ENCODE peak calls at places on chromosomes 16 and 17, in six cellular contexts. Z, X, E, M, D and R are unnamed samples.
A peak's percentile ranks its signal among the peaks of the same experiment; 100 is the strongest.

GRCh38 chr17:80719449-80719848 is 174.8 kb downstream of the RPTOR start:
- DNase-seq in X (no peak), Z (no peak), D (no peak), E (no peak), M (no peak), R (no peak)

GRCh38 chr17:43950554-43950953 is 3.2 kb downstream of the PYY start:
- DNase-seq in M (no peak), E (no peak), X (no peak), D (no peak), Z (no peak), R (no peak)

GRCh38 chr16:23678430-23679273 is at the start of gene PLK1:
- DNase-seq in X (peak; percentile 92), E (peak; percentile 93), D (peak; percentile 72), Z (peak; percentile 72), M (peak; percentile 79), R (peak; percentile 79)

GRCh38 chr17:35167046-35167445 is 19.4 kb downstream of the UNC45B start:
- DNase-seq in E (no peak), D (no peak), X (no peak), Z (no peak), M (peak; percentile 20), R (no peak)

GRCh38 chr16:12321363-12321762 is 344.8 kb downstream of the SNX29 start:
- DNase-seq in X (no peak), Z (no peak), D (no peak), M (no peak), E (no peak), R (no peak)

GRCh38 chr16:27402964-27403600 is 1.1 kb downstream of the IL21R start:
- DNase-seq in Z (no peak), X (no peak), E (no peak), D (no peak), M (no peak), R (no peak)

GRCh38 chr16:24580665-24581064 is 41.3 kb downstream of the RBBP6 start:
- DNase-seq in E (no peak), M (no peak), D (no peak), Z (no peak), X (no peak), R (no peak)

GRCh38 chr16:52963471-52963870 is 89.2 kb downstream of the CHD9NB start:
- DNase-seq in D (no peak), X (no peak), E (no peak), Z (no peak), M (no peak), R (no peak)

GRCh38 chr17:78839173-78839761 is 1.3 kb downstream of the USP36 start:
- DNase-seq in X (no peak), E (no peak), D (no peak), M (no peak), Z (no peak), R (no peak)

GRCh38 chr17:78839762-78840529 is 668 bp downstream of the USP36 start:
- DNase-seq in D (peak; percentile 65), X (no peak), Z (no peak), E (peak; percentile 51), M (peak; percentile 79), R (no peak)

GRCh38 chr17:10739341-10739905 is 9.6 kb upstream of the TMEM220 start:
- DNase-seq in X (no peak), D (peak; percentile 7), E (no peak), Z (no peak), M (peak; percentile 52), R (no peak)

GRCh38 chr17:45228985-45229517 is 7.4 kb downstream of the FMNL1 start:
- DNase-seq in E (peak; percentile 85), X (peak; percentile 97), Z (no peak), D (peak; percentile 68), M (peak; percentile 96), R (peak; percentile 88)

GRCh38 chr17:41734139-41734948 is at the start of gene HAP1:
- DNase-seq in X (no peak), E (no peak), D (peak; percentile 39), M (no peak), Z (no peak), R (no peak)

GRCh38 chr16:88527186-88527936 is 42.8 kb upstream of the ZC3H18 start:
- DNase-seq in X (peak; percentile 90), M (peak; percentile 84), Z (peak; percentile 70), E (peak; percentile 93), D (peak; percentile 68), R (peak; percentile 64)

GRCh38 chr16:27993587-27993986 is 69.9 kb downstream of the GSG1L start:
- DNase-seq in X (peak; percentile 3), E (no peak), M (no peak), D (no peak), Z (no peak), R (no peak)

GRCh38 chr16:67993207-67994036 is 5.9 kb downstream of the DPEP2 start:
- DNase-seq in D (peak; percentile 75), Z (peak; percentile 68), E (peak; percentile 82), M (peak; percentile 90), X (peak; percentile 97), R (peak; percentile 85)

GRCh38 chr17:3610523-3610922 is 1.3 kb upstream of the TRPV1 start:
- DNase-seq in D (no peak), Z (no peak), M (no peak), X (no peak), E (no peak), R (peak; percentile 43)

DNA sequence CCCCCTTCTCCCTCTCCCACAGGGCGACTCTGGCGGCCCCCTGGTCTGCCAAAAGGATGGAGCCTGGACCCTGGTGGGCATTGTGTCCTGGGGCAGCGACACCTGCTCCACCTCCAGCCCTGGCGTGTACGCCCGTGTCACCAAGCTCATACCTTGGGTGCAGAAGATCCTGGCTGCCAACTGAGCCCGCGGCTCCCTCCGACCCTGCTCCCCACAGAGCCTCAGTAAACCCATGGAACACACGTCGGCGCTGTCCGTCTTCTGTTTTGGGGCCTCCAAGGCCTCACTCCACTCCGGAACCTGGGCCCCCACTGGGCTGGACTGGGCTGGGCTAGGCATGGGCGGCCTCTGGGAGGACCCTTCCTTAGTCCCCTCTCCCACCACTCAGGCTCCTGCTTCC is 5.9 kb downstream of the CTRB1 start:
- DNase-seq in D (no peak), M (no peak), Z (no peak), X (peak; percentile 72), E (no peak), R (peak; percentile 56)
- TF ChIP-seq POLR2A in D (no peak), M (no peak), Z (no peak), X (no peak), E (no peak), R (no peak)

DNA sequence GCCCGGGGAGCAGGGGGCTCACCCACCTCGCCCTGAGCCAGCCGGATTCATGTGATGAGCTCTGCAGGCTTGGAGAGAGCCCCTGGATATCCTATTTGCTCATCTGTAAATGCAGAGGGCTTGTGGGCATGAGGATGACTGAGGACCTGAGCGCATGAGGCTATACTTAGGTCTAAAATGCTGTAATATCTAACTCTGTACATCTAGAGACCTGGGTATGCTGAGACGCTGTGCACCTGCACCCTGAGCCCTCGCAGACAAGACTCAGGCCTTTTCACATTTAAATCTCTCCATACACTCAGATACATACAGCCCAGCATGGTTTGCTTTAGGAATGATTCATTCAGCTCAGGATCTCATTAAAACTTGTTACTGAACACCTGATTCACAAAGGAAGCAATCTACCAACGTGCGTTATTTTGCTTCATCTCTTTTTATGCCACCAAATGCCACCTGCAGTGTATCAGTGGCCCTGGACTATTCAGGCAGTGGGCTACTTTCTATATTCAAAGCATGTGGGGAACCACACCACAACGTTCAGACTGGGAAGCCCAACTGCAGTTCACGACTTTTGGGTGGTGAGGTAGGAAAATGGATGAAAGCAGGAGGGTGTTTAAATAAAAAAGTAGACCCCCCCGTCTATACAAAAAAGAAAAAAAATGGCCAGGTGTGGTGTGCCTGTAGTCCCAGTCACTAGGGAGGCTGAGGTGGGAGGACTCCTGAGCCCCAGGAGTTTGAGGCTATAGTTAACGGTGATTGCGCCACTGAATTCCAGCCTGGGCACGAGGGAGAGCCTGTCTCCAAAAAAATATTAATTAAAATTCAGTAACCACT is 12.0 kb downstream of the USP7 start:
- DNase-seq in Z (no peak), X (no peak), E (no peak), M (no peak), D (no peak), R (no peak)
- TF ChIP-seq POLR2A in Z (no peak), X (no peak), E (no peak), M (no peak), D (no peak), R (no peak)

GRCh38 chr17:73192894-73193701 is at the start of gene COG1:
- DNase-seq in Z (peak; percentile 85), D (peak; percentile 88), E (peak; percentile 94), X (peak; percentile 97), M (peak; percentile 93), R (peak; percentile 86)
- TF ChIP-seq POLR2A in Z (no peak), D (no peak), E (peak; percentile 57), X (peak; percentile 13), M (no peak), R (peak; percentile 57)

GRCh38 chr17:53740312-53740711 is 82.4 kb upstream of the KIF2B start:
- DNase-seq in E (no peak), Z (no peak), X (no peak), M (no peak), D (no peak), R (no peak)
- TF ChIP-seq POLR2A in E (no peak), Z (no peak), X (no peak), M (no peak), D (no peak), R (no peak)

GRCh38 chr17:49835472-49835871 is 12.4 kb downstream of the TAC4 start:
- DNase-seq in D (no peak), M (no peak), Z (no peak), E (no peak), X (no peak), R (no peak)
- TF ChIP-seq POLR2A in D (no peak), M (no peak), Z (no peak), E (no peak), X (no peak), R (no peak)

DNA sequence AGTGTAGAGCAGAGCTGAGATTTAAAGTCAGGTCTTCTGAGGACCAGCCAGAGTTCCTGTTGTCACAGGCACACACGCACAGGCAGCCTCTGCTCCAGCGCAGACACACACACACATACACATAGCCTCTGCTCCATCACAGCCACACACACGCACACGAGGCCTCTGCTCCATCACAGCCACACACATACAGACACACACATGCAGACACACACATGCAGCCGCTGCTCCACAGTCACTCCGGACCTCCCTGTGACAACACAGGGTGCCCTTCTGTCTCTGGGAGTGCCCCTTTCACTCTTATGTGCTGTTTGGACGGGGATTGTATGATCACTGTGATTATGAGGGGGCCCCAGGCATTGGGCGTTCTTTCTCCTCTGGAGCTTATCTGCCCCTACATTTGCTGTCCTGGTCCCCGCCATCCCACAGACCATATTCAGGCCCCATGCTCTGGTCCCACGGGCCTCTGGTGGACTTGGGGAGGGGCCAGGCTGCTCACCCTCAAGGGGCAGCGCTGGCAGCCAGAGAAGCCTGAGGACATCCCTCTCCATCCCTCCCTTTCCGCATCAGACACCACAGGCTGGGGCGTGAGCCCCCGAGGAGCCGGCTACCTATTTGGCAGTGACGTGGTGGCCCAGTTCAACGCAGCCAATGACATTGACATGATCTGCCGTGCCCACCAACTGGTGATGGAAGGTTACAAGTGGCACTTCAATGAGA is 7.5 kb downstream of the TBX6 start:
- DNase-seq in X (no peak), Z (no peak), M (no peak), E (no peak), D (no peak), R (no peak)
- TF ChIP-seq POLR2A in X (no peak), Z (no peak), M (no peak), E (no peak), D (no peak), R (no peak)

GRCh38 chr17:33889079-33889478 is 366.0 kb upstream of the CCL2 start:
- DNase-seq in E (no peak), D (no peak), Z (no peak), X (no peak), M (no peak), R (no peak)
- TF ChIP-seq POLR2A in E (no peak), D (no peak), Z (no peak), X (no peak), M (no peak), R (no peak)

GRCh38 chr17:82100502-82101298 is 2.7 kb upstream of the FASN start:
- DNase-seq in D (peak; percentile 22), M (no peak), Z (peak; percentile 84), X (no peak), E (no peak), R (no peak)
- TF ChIP-seq POLR2A in D (no peak), M (no peak), Z (no peak), X (no peak), E (no peak), R (no peak)